ENCODE peak calls at places on chromosome 11, in four cellular contexts. L is K562, B is GM12878, C is HepG2. T is an unnamed sample.

GRCh38 chr11:86671386-86672006 is 920 bp downstream of the ME3 start:
- DNase-seq in L (no peak), B (no peak), C (no peak), T (peak)

GRCh38 chr11:19200410-19201201 is 1.2 kb downstream of the CSRP3 start:
- DNase-seq in B (no peak), L (no peak), C (no peak), T (no peak)

GRCh38 chr11:126082251-126083109 is 19.8 kb upstream of the CDON start:
- DNase-seq in B (no peak), L (no peak), C (no peak), T (peak)

GRCh38 chr11:120526241-120526640 is 14.7 kb downstream of the GRIK4 start:
- DNase-seq in L (no peak), B (no peak), C (no peak), T (no peak)

GRCh38 chr11:81000334-81001100 is 1559.7 kb upstream of the TENM4 start:
- DNase-seq in B (no peak), C (no peak), L (no peak), T (no peak)

GRCh38 chr11:131465746-131466145 is 95.3 kb downstream of the NTM start:
- DNase-seq in L (no peak), B (no peak), C (peak), T (peak)

GRCh38 chr11:116427903-116428637 is 344.7 kb downstream of the BUD13 start:
- DNase-seq in C (peak), L (no peak), B (no peak), T (no peak)

GRCh38 chr11:126696976-126697375 is 303.6 kb downstream of the KIRREL3 start:
- DNase-seq in L (no peak), C (no peak), B (no peak), T (no peak)

GRCh38 chr11:14054708-14055107 is 92.2 kb downstream of the SPON1 start:
- DNase-seq in L (no peak), C (no peak), B (no peak), T (no peak)

GRCh38 chr11:83521647-83522596 is 235.8 kb upstream of the CCDC90B start:
- DNase-seq in C (peak), L (no peak), B (no peak), T (peak)

GRCh38 chr11:117426297-117426685 is 98.6 kb downstream of the CEP164 start:
- DNase-seq in C (peak), B (no peak), L (peak), T (peak)

GRCh38 chr11:64771861-64772260 is 6.5 kb downstream of the SF1 start:
- DNase-seq in B (no peak), C (no peak), L (no peak), T (no peak)

GRCh38 chr11:47912843-47913437 is 64.8 kb upstream of the NUP160 start:
- DNase-seq in L (no peak), C (no peak), B (no peak), T (no peak)

GRCh38 chr11:1013628-1013935 is 22.9 kb downstream of the MUC6 start:
- DNase-seq in C (no peak), L (no peak), B (no peak), T (no peak)

GRCh38 chr11:73787051-73787642 is 527 bp upstream of the MRPL48 start:
- DNase-seq in C (no peak), B (no peak), L (no peak), T (no peak)

GRCh38 chr11:32439488-32440210 is 4.3 kb upstream of the WT1 start:
- DNase-seq in L (no peak), C (no peak), B (no peak), T (no peak)

GRCh38 chr11:64969209-64969608 is 2.7 kb downstream of the MAJIN start:
- DNase-seq in C (no peak), B (no peak), L (no peak), T (no peak)

GRCh38 chr11:112811781-112812180 is 149.4 kb upstream of the NCAM1 start:
- DNase-seq in L (no peak), B (no peak), C (no peak), T (no peak)

GRCh38 chr11:114762437-114762836 is 84.1 kb downstream of the NXPE2 start:
- DNase-seq in L (peak), B (no peak), C (peak), T (peak)

GRCh38 chr11:30295178-30295885 is 27.6 kb upstream of the ARL14EP start:
- DNase-seq in B (no peak), C (no peak), L (no peak), T (no peak)

DNA sequence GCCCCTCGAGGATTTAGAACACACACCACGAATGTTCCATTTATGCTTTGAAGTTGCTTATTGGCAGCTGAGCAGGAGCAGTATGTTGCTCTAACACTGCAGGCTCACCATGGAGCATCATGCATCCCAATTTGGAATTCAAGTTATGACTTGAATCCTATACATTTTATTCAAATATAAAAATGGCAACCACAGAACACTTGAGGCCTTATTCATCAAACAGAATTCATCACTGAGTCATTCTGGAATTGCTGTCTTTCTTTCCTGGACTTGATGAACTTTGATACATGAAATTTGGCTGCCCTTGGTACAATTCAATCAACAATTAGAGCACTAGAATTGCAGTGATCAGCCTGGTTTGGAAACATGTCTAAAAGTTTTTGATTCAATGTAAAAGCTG is 24.5 kb upstream of the BLID start:
- DNase-seq in L (no peak), C (no peak), B (no peak), T (no peak)
- TF ChIP-seq TCF7 in L (no peak), C (no peak), B (no peak), T (no peak)

GRCh38 chr11:93663021-93663420 is 1.5 kb downstream of the CEP295 start:
- DNase-seq in B (no peak), C (no peak), L (peak), T (no peak)

GRCh38 chr11:93662177-93662575 is 694 bp downstream of the CEP295 start:
- DNase-seq in C (no peak), B (no peak), L (no peak), T (no peak)

GRCh38 chr11:93672280-93672679 is 10.8 kb downstream of the CEP295 start:
- DNase-seq in C (no peak), B (no peak), L (no peak), T (no peak)

DNA sequence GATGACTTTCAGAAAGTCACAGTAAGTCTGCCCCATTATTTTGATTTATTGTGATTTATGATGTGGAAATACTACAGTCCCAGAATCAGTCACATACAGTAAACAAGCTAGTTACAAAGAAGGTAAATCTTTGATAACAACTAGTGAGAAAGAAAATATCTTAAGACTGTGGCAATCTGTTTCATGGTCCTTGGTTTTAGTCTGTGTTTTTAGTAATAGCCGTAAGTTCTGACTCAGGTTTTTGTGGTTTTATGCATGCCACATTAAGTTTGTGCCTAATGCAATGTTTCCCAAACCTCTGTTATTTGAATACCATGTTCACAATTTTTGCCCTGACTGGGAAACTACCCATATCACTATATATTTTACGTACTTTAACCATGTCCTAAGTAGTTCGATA is 6.7 kb downstream of the CEP295 start:
- DNase-seq in C (no peak), B (no peak), L (no peak), T (no peak)
- TF ChIP-seq SP1 in C (no peak), B (no peak), L (no peak), T (no peak)

GRCh38 chr11:123182101-123182500 is 12.9 kb downstream of the CLMP start:
- DNase-seq in L (no peak), B (no peak), C (no peak), T (no peak)
- TF ChIP-seq TCF7 in L (no peak), B (no peak), C (no peak), T (no peak)

GRCh38 chr11:34626393-34626792 is 5.5 kb downstream of the EHF start:
- DNase-seq in C (no peak), B (no peak), L (no peak), T (no peak)
- TF ChIP-seq SP1 in C (no peak), B (no peak), L (no peak), T (no peak)

DNA sequence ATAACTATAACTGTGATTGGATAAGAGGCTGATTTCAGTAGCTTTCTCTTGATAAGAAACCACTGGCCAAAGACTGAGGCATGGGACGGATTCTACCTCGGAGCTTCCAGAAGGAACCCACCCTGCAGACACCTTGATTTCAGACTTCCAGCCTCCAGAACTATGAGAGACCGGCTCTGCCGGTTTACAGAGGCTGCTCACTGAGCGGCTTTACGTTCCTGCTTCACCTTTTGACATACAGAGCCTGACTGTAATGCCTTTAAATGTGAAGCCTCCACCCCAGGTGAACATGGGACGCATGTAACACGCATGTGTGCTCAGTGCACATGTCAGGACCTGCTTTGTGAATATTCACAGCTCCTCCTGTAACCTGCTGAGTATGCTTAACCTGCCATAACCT is 361.5 kb downstream of the CTTN start:
- DNase-seq in B (no peak), L (no peak), C (no peak), T (no peak)
- TF ChIP-seq TCF7 in B (no peak), L (no peak), C (no peak), T (no peak)

DNA sequence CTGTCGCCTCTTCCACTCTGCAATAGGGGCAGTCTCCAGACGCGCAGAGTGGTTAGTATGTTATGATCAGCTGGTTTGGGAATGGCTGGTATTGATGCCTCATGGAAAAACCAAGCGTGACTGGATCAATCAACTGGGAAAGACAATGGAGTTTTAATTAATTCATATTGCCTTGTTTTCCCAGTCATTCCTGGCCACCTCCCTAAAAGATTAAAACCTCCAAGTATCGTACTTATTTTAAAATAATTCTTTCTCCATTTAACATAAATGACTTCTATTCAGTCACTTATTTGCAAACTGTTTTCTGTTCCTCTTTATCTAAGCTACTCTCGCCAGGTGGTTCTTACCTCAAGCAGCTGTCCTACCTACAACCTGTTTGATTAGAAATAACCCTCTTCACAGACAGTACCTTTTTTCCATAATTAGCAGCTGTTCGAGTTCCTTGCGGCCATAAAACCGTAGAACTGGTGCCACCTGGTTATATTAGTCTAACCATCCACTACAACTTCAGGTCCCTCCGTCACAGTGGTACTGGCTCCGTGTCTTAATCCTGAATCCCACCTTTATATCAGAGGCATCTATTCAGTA is 898 bp downstream of the ZNF215 start:
- DNase-seq in C (no peak), B (peak), L (no peak), T (no peak)
- TF ChIP-seq SP1 in C (no peak), B (no peak), L (no peak), T (no peak)

GRCh38 chr11:27118371-27118770 is 77.8 kb downstream of the BBOX1 start:
- DNase-seq in B (no peak), C (no peak), L (no peak), T (no peak)
- TF ChIP-seq TCF7 in B (no peak), C (no peak), L (no peak), T (no peak)

T was measured in WTC11.